ENCODE peak calls at places on chromosomes 13 and 19, in nine cellular contexts. One of them, this sample, is unnamed.

GRCh38 chr13:93690139-93690538 is 463.5 kb downstream of the GPC6 start:
- DNase-seq in IMR-90: peak
- DNase-seq in body of pancreas: no peak
- DNase-seq in ascending aorta: no peak
- DNase-seq in brain microvascular endothelial cell: peak
- DNase-seq in adrenal gland: no peak
- DNase-seq in endothelial cell of umbilical vein: no peak
- DNase-seq in K562: no peak
- DNase-seq in heart right ventricle: no peak
- DNase-seq in this sample: no peak

GRCh38 chr13:113855012-113855921 is 8.6 kb downstream of the GAS6 start:
- DNase-seq in IMR-90: no peak
- DNase-seq in body of pancreas: peak
- DNase-seq in ascending aorta: no peak
- DNase-seq in brain microvascular endothelial cell: no peak
- DNase-seq in adrenal gland: no peak
- DNase-seq in endothelial cell of umbilical vein: no peak
- DNase-seq in K562: no peak
- DNase-seq in heart right ventricle: no peak
- DNase-seq in this sample: no peak

GRCh38 chr13:50842711-50843255 is 709 bp downstream of the DLEU7 start:
- DNase-seq in IMR-90: no peak
- DNase-seq in body of pancreas: no peak
- DNase-seq in ascending aorta: no peak
- DNase-seq in brain microvascular endothelial cell: no peak
- DNase-seq in adrenal gland: no peak
- DNase-seq in endothelial cell of umbilical vein: no peak
- DNase-seq in K562: no peak
- DNase-seq in heart right ventricle: peak
- DNase-seq in this sample: no peak

GRCh38 chr19:55212447-55212846 is 3.1 kb upstream of the PTPRH start:
- DNase-seq in IMR-90: no peak
- DNase-seq in body of pancreas: no peak
- DNase-seq in ascending aorta: no peak
- DNase-seq in brain microvascular endothelial cell: no peak
- DNase-seq in adrenal gland: no peak
- DNase-seq in endothelial cell of umbilical vein: peak
- DNase-seq in K562: peak
- DNase-seq in heart right ventricle: no peak
- DNase-seq in this sample: no peak

GRCh38 chr19:8517551-8518442 is 3.8 kb upstream of the ZNF414 start:
- DNase-seq in IMR-90: no peak
- DNase-seq in body of pancreas: no peak
- DNase-seq in ascending aorta: no peak
- DNase-seq in brain microvascular endothelial cell: no peak
- DNase-seq in adrenal gland: peak
- DNase-seq in endothelial cell of umbilical vein: no peak
- DNase-seq in K562: no peak
- DNase-seq in heart right ventricle: no peak
- DNase-seq in this sample: no peak

GRCh38 chr19:7766535-7766934 is 3.5 kb downstream of the CLEC4M start:
- DNase-seq in IMR-90: no peak
- DNase-seq in body of pancreas: no peak
- DNase-seq in ascending aorta: no peak
- DNase-seq in brain microvascular endothelial cell: no peak
- DNase-seq in adrenal gland: no peak
- DNase-seq in endothelial cell of umbilical vein: no peak
- DNase-seq in K562: no peak
- DNase-seq in heart right ventricle: no peak
- DNase-seq in this sample: no peak

GRCh38 chr19:55145241-55145640 is 3.8 kb downstream of the TNNT1 start:
- DNase-seq in IMR-90: no peak
- DNase-seq in body of pancreas: no peak
- DNase-seq in ascending aorta: no peak
- DNase-seq in brain microvascular endothelial cell: no peak
- DNase-seq in adrenal gland: no peak
- DNase-seq in endothelial cell of umbilical vein: no peak
- DNase-seq in K562: no peak
- DNase-seq in heart right ventricle: no peak
- DNase-seq in this sample: no peak

GRCh38 chr19:19445911-19446361 is 40.5 kb downstream of the GATAD2A start:
- DNase-seq in IMR-90: peak
- DNase-seq in body of pancreas: no peak
- DNase-seq in ascending aorta: no peak
- DNase-seq in brain microvascular endothelial cell: no peak
- DNase-seq in adrenal gland: no peak
- DNase-seq in endothelial cell of umbilical vein: no peak
- DNase-seq in K562: no peak
- DNase-seq in heart right ventricle: no peak
- DNase-seq in this sample: no peak

GRCh38 chr13:30576528-30576927 is 41.2 kb upstream of the USPL1 start:
- DNase-seq in IMR-90: peak
- DNase-seq in body of pancreas: no peak
- DNase-seq in ascending aorta: no peak
- DNase-seq in brain microvascular endothelial cell: peak
- DNase-seq in adrenal gland: peak
- DNase-seq in endothelial cell of umbilical vein: no peak
- DNase-seq in K562: peak
- DNase-seq in heart right ventricle: no peak
- DNase-seq in this sample: peak

GRCh38 chr13:53683146-53683545 is 654.5 kb downstream of the OLFM4 start:
- DNase-seq in IMR-90: no peak
- DNase-seq in body of pancreas: no peak
- DNase-seq in ascending aorta: no peak
- DNase-seq in brain microvascular endothelial cell: no peak
- DNase-seq in adrenal gland: no peak
- DNase-seq in endothelial cell of umbilical vein: no peak
- DNase-seq in K562: no peak
- DNase-seq in heart right ventricle: no peak
- DNase-seq in this sample: no peak

GRCh38 chr13:113942591-113943103 is 31.2 kb downstream of the C13orf46 start:
- DNase-seq in IMR-90: no peak
- DNase-seq in body of pancreas: no peak
- DNase-seq in ascending aorta: no peak
- DNase-seq in brain microvascular endothelial cell: no peak
- DNase-seq in adrenal gland: no peak
- DNase-seq in endothelial cell of umbilical vein: no peak
- DNase-seq in K562: no peak
- DNase-seq in heart right ventricle: no peak
- DNase-seq in this sample: no peak

GRCh38 chr13:114145256-114145655 is 12.8 kb upstream of the RASA3 start:
- DNase-seq in IMR-90: no peak
- DNase-seq in body of pancreas: no peak
- DNase-seq in ascending aorta: peak
- DNase-seq in brain microvascular endothelial cell: no peak
- DNase-seq in adrenal gland: no peak
- DNase-seq in endothelial cell of umbilical vein: no peak
- DNase-seq in K562: no peak
- DNase-seq in heart right ventricle: no peak
- DNase-seq in this sample: no peak

GRCh38 chr19:6963937-6964336 is 57.3 kb downstream of the MBD3L2B start:
- DNase-seq in IMR-90: no peak
- DNase-seq in body of pancreas: peak
- DNase-seq in ascending aorta: no peak
- DNase-seq in brain microvascular endothelial cell: no peak
- DNase-seq in adrenal gland: no peak
- DNase-seq in endothelial cell of umbilical vein: no peak
- DNase-seq in K562: peak
- DNase-seq in heart right ventricle: no peak
- DNase-seq in this sample: no peak

GRCh38 chr13:110559986-110560385 is 1.5 kb downstream of the RAB20 start:
- DNase-seq in IMR-90: no peak
- DNase-seq in body of pancreas: no peak
- DNase-seq in ascending aorta: no peak
- DNase-seq in brain microvascular endothelial cell: no peak
- DNase-seq in adrenal gland: no peak
- DNase-seq in endothelial cell of umbilical vein: no peak
- DNase-seq in K562: no peak
- DNase-seq in heart right ventricle: no peak
- DNase-seq in this sample: no peak

GRCh38 chr13:44140146-44140545 is 233.5 kb upstream of the SERP2 start:
- DNase-seq in IMR-90: no peak
- DNase-seq in body of pancreas: no peak
- DNase-seq in ascending aorta: no peak
- DNase-seq in brain microvascular endothelial cell: no peak
- DNase-seq in adrenal gland: no peak
- DNase-seq in endothelial cell of umbilical vein: no peak
- DNase-seq in K562: no peak
- DNase-seq in heart right ventricle: no peak
- DNase-seq in this sample: no peak

GRCh38 chr19:40286674-40287421 is 1.7 kb upstream of the AKT2 start:
- DNase-seq in IMR-90: no peak
- DNase-seq in body of pancreas: no peak
- DNase-seq in ascending aorta: no peak
- DNase-seq in brain microvascular endothelial cell: no peak
- DNase-seq in adrenal gland: no peak
- DNase-seq in endothelial cell of umbilical vein: no peak
- DNase-seq in K562: no peak
- DNase-seq in heart right ventricle: no peak
- DNase-seq in this sample: no peak
- H3K27ac ChIP-seq in IMR-90: peak
- H3K27ac ChIP-seq in body of pancreas: no peak
- H3K27ac ChIP-seq in ascending aorta: no peak
- H3K27ac ChIP-seq in brain microvascular endothelial cell: no peak
- H3K27ac ChIP-seq in adrenal gland: no peak
- H3K27ac ChIP-seq in endothelial cell of umbilical vein: no peak
- H3K27ac ChIP-seq in K562: peak
- H3K27ac ChIP-seq in heart right ventricle: peak
- H3K27ac ChIP-seq in this sample: peak

GRCh38 chr19:1470864-1471513 is 8.0 kb downstream of the C19orf25 start:
- DNase-seq in IMR-90: no peak
- DNase-seq in body of pancreas: no peak
- DNase-seq in ascending aorta: no peak
- DNase-seq in brain microvascular endothelial cell: no peak
- DNase-seq in adrenal gland: no peak
- DNase-seq in endothelial cell of umbilical vein: no peak
- DNase-seq in K562: no peak
- DNase-seq in heart right ventricle: peak
- DNase-seq in this sample: no peak
- H3K4me3 ChIP-seq in IMR-90: no peak
- H3K4me3 ChIP-seq in body of pancreas: no peak
- H3K4me3 ChIP-seq in ascending aorta: peak
- H3K4me3 ChIP-seq in brain microvascular endothelial cell: no peak
- H3K4me3 ChIP-seq in adrenal gland: no peak
- H3K4me3 ChIP-seq in endothelial cell of umbilical vein: no peak
- H3K4me3 ChIP-seq in K562: no peak
- H3K4me3 ChIP-seq in heart right ventricle: peak
- H3K4me3 ChIP-seq in this sample: no peak

DNA sequence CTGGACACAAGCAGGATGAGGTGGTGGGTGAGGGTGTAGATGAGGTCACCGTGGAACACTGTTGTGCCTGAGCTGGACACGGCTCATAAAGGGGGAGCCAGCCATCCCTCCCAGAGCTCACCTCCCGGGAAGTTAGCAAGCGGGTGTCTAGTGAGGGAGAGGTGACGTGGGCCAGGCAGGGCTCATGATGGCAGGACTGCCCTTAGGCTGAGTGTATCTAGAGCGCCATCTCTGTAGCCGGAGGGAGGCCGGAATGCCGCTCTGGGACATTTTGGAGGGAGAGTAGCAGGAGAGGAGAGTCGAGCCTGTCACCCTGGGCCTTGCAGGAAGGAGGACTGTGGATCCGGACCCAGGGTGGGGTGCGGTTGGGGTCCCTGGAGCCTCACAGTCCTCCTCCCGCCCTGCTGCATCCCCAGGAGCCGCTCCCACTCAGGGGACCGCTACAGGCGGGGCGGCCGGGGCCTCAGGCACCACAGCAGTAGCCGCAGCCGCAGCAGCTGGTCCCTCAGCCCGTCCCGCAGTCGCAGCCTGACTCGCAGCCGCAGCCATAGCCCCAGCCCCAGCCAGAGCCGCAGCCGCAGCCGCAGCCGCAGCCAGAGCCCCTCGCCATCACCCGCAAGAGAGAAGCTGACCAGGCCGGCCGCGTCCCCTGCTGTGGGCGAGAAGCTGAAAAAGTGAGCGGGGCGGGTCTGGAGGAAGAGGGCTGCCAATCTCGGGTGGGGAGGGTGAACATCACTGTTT is 9.2 kb downstream of the ZNF296 start:
- DNase-seq in IMR-90: no peak
- DNase-seq in body of pancreas: no peak
- DNase-seq in ascending aorta: no peak
- DNase-seq in brain microvascular endothelial cell: no peak
- DNase-seq in adrenal gland: no peak
- DNase-seq in endothelial cell of umbilical vein: no peak
- DNase-seq in K562: no peak
- DNase-seq in heart right ventricle: no peak
- DNase-seq in this sample: no peak
- H3K27ac ChIP-seq in IMR-90: no peak
- H3K27ac ChIP-seq in body of pancreas: no peak
- H3K27ac ChIP-seq in ascending aorta: no peak
- H3K27ac ChIP-seq in brain microvascular endothelial cell: no peak
- H3K27ac ChIP-seq in adrenal gland: no peak
- H3K27ac ChIP-seq in endothelial cell of umbilical vein: no peak
- H3K27ac ChIP-seq in K562: no peak
- H3K27ac ChIP-seq in heart right ventricle: no peak
- H3K27ac ChIP-seq in this sample: no peak

GRCh38 chr19:13024126-13024957 is 29.1 kb downstream of the NFIX start:
- DNase-seq in IMR-90: peak
- DNase-seq in body of pancreas: no peak
- DNase-seq in ascending aorta: no peak
- DNase-seq in brain microvascular endothelial cell: no peak
- DNase-seq in adrenal gland: no peak
- DNase-seq in endothelial cell of umbilical vein: peak
- DNase-seq in K562: no peak
- DNase-seq in heart right ventricle: no peak
- DNase-seq in this sample: peak
- H3K4me3 ChIP-seq in IMR-90: peak
- H3K4me3 ChIP-seq in body of pancreas: no peak
- H3K4me3 ChIP-seq in ascending aorta: peak
- H3K4me3 ChIP-seq in brain microvascular endothelial cell: peak
- H3K4me3 ChIP-seq in adrenal gland: no peak
- H3K4me3 ChIP-seq in endothelial cell of umbilical vein: peak
- H3K4me3 ChIP-seq in K562: no peak
- H3K4me3 ChIP-seq in heart right ventricle: peak
- H3K4me3 ChIP-seq in this sample: peak

GRCh38 chr19:39142655-39143054 is 17.1 kb downstream of the PAK4 start:
- DNase-seq in IMR-90: no peak
- DNase-seq in body of pancreas: no peak
- DNase-seq in ascending aorta: no peak
- DNase-seq in brain microvascular endothelial cell: no peak
- DNase-seq in adrenal gland: no peak
- DNase-seq in endothelial cell of umbilical vein: no peak
- DNase-seq in K562: no peak
- DNase-seq in heart right ventricle: no peak
- DNase-seq in this sample: no peak

GRCh38 chr19:39145180-39145953 is 19.8 kb downstream of the PAK4 start:
- DNase-seq in IMR-90: no peak
- DNase-seq in body of pancreas: no peak
- DNase-seq in ascending aorta: no peak
- DNase-seq in brain microvascular endothelial cell: no peak
- DNase-seq in adrenal gland: no peak
- DNase-seq in endothelial cell of umbilical vein: no peak
- DNase-seq in K562: no peak
- DNase-seq in heart right ventricle: no peak
- DNase-seq in this sample: no peak

GRCh38 chr19:39146091-39146490 is 20.5 kb downstream of the PAK4 start:
- DNase-seq in IMR-90: no peak
- DNase-seq in body of pancreas: no peak
- DNase-seq in ascending aorta: no peak
- DNase-seq in brain microvascular endothelial cell: no peak
- DNase-seq in adrenal gland: no peak
- DNase-seq in endothelial cell of umbilical vein: no peak
- DNase-seq in K562: no peak
- DNase-seq in heart right ventricle: no peak
- DNase-seq in this sample: no peak

GRCh38 chr19:39146686-39147450 is 21.3 kb downstream of the PAK4 start:
- DNase-seq in IMR-90: no peak
- DNase-seq in body of pancreas: no peak
- DNase-seq in ascending aorta: no peak
- DNase-seq in brain microvascular endothelial cell: no peak
- DNase-seq in adrenal gland: no peak
- DNase-seq in endothelial cell of umbilical vein: no peak
- DNase-seq in K562: no peak
- DNase-seq in heart right ventricle: no peak
- DNase-seq in this sample: no peak

GRCh38 chr19:39144487-39145071 is 19.0 kb downstream of the PAK4 start:
- DNase-seq in IMR-90: peak
- DNase-seq in body of pancreas: no peak
- DNase-seq in ascending aorta: no peak
- DNase-seq in brain microvascular endothelial cell: no peak
- DNase-seq in adrenal gland: no peak
- DNase-seq in endothelial cell of umbilical vein: peak
- DNase-seq in K562: no peak
- DNase-seq in heart right ventricle: no peak
- DNase-seq in this sample: peak
- H3K27ac ChIP-seq in IMR-90: no peak
- H3K27ac ChIP-seq in body of pancreas: peak
- H3K27ac ChIP-seq in ascending aorta: peak
- H3K27ac ChIP-seq in brain microvascular endothelial cell: no peak
- H3K27ac ChIP-seq in adrenal gland: no peak
- H3K27ac ChIP-seq in endothelial cell of umbilical vein: peak
- H3K27ac ChIP-seq in K562: no peak
- H3K27ac ChIP-seq in heart right ventricle: peak
- H3K27ac ChIP-seq in this sample: no peak

This sample was measured in fibroblast of lung.